ENCODE peak calls at places on chromosome 6, in ten cellular contexts. B is stimulated activated CD4-positive, alpha-beta T cell treated with anti-CD3 and anti-CD28 coated beads, Interleukin-4, amount 100 ng/mL, for 4 hours; P is HEK293T; X is CD4-positive, alpha-beta T cell; I is pancreas; V is NCI-H1930; T is fibroblast of the aortic adventitia; H is AG09319; L is Daoy; Q is amygdala. A is an unnamed sample.

GRCh38 chr6:13526718-13527668 is 39.6 kb upstream of the GFOD1 start:
- DNase-seq in T (no peak), H (no peak), I (no peak), B (peak), Q (peak), X (no peak), V (no peak), P (no peak), L (peak), A (peak)

GRCh38 chr6:81204741-81205140 is 547.7 kb downstream of the TENT5A start:
- DNase-seq in I (no peak), P (no peak), V (no peak), B (no peak), T (peak), L (no peak), X (no peak), Q (no peak), H (no peak), A (no peak)

GRCh38 chr6:17276766-17277165 is 4.4 kb upstream of the RBM24 start:
- DNase-seq in I (no peak), V (no peak), L (no peak), Q (no peak), P (no peak), H (no peak), T (no peak), X (no peak), B (no peak), A (no peak)

GRCh38 chr6:154302111-154302752 is 54.4 kb downstream of the IPCEF1 start:
- DNase-seq in P (no peak), H (peak), B (no peak), V (no peak), T (peak), Q (peak), L (peak), X (no peak), I (no peak), A (no peak)

GRCh38 chr6:122995930-122996796 is at the start of gene CLVS2:
- DNase-seq in X (no peak), Q (peak), L (peak), H (no peak), B (no peak), P (peak), V (peak), T (peak), I (peak), A (peak)

GRCh38 chr6:91711518-91711917 is 1124.6 kb upstream of the MAP3K7 start:
- DNase-seq in T (no peak), H (no peak), Q (no peak), L (no peak), P (no peak), V (no peak), X (no peak), B (no peak), I (no peak), A (no peak)

GRCh38 chr6:113632220-113632864 is 224.8 kb upstream of the MARCKS start:
- DNase-seq in B (peak), V (no peak), L (peak), H (peak), P (no peak), X (no peak), Q (no peak), T (peak), I (peak), A (no peak)

GRCh38 chr6:78538002-78538401 is 329.3 kb upstream of the IRAK1BP1 start:
- DNase-seq in Q (no peak), X (no peak), L (no peak), T (peak), H (no peak), I (no peak), B (no peak), P (no peak), V (no peak), A (no peak)

GRCh38 chr6:55918639-55919038 is 43.2 kb upstream of the BMP5 start:
- DNase-seq in B (no peak), X (no peak), P (no peak), T (peak), I (no peak), V (no peak), Q (no peak), H (no peak), L (no peak), A (no peak)

GRCh38 chr6:89311853-89312531 is 3.1 kb downstream of the GABRR2 start:
- DNase-seq in L (peak), P (peak), H (no peak), B (no peak), X (no peak), V (no peak), T (peak), Q (peak), I (no peak), A (peak)

GRCh38 chr6:14584450-14584849 is 466.9 kb downstream of the CD83 start:
- DNase-seq in V (no peak), L (no peak), H (no peak), X (no peak), B (no peak), P (no peak), Q (no peak), T (peak), I (no peak), A (no peak)